ENCODE peak calls at places on chromosomes 11 and 22, in seven cellular contexts. One of them, this sample, is unnamed.

GRCh38 chr22:22556995-22557925 is 1.8 kb downstream of the PRAME start:
- DNase-seq in HAP-1: no peak
- DNase-seq in activated CD8-positive, alpha-beta memory T cell treated with anti-CD3 and anti-CD28 coated beads, Interleukin-2, amount 50 U/mL, for 48 hours: no peak
- DNase-seq in amygdala: no peak
- DNase-seq in AG08395: no peak
- DNase-seq in cardiac muscle cell: no peak
- DNase-seq in DMS53: no peak
- DNase-seq in this sample: no peak

GRCh38 chr11:64063741-64064140 is 28.0 kb downstream of the FLRT1 start:
- DNase-seq in HAP-1: no peak
- DNase-seq in activated CD8-positive, alpha-beta memory T cell treated with anti-CD3 and anti-CD28 coated beads, Interleukin-2, amount 50 U/mL, for 48 hours: no peak
- DNase-seq in amygdala: no peak
- DNase-seq in AG08395: no peak
- DNase-seq in cardiac muscle cell: no peak
- DNase-seq in DMS53: no peak
- DNase-seq in this sample: no peak

GRCh38 chr22:48800886-48801607 is 1026.6 kb downstream of the BRD1 start:
- DNase-seq in HAP-1: no peak
- DNase-seq in activated CD8-positive, alpha-beta memory T cell treated with anti-CD3 and anti-CD28 coated beads, Interleukin-2, amount 50 U/mL, for 48 hours: no peak
- DNase-seq in amygdala: no peak
- DNase-seq in AG08395: no peak
- DNase-seq in cardiac muscle cell: no peak
- DNase-seq in DMS53: no peak
- DNase-seq in this sample: no peak

GRCh38 chr11:63906585-63906984 is 10.4 kb downstream of the RCOR2 start:
- DNase-seq in HAP-1: peak
- DNase-seq in activated CD8-positive, alpha-beta memory T cell treated with anti-CD3 and anti-CD28 coated beads, Interleukin-2, amount 50 U/mL, for 48 hours: peak
- DNase-seq in amygdala: no peak
- DNase-seq in AG08395: peak
- DNase-seq in cardiac muscle cell: no peak
- DNase-seq in DMS53: peak
- DNase-seq in this sample: no peak

GRCh38 chr11:1225386-1226225 is 2.7 kb downstream of the MUC5B start:
- DNase-seq in HAP-1: peak
- DNase-seq in activated CD8-positive, alpha-beta memory T cell treated with anti-CD3 and anti-CD28 coated beads, Interleukin-2, amount 50 U/mL, for 48 hours: no peak
- DNase-seq in amygdala: no peak
- DNase-seq in AG08395: no peak
- DNase-seq in cardiac muscle cell: no peak
- DNase-seq in DMS53: no peak
- DNase-seq in this sample: no peak

GRCh38 chr11:1452744-1453143 is 33.8 kb downstream of the MOB2 start:
- DNase-seq in HAP-1: no peak
- DNase-seq in activated CD8-positive, alpha-beta memory T cell treated with anti-CD3 and anti-CD28 coated beads, Interleukin-2, amount 50 U/mL, for 48 hours: no peak
- DNase-seq in amygdala: no peak
- DNase-seq in AG08395: no peak
- DNase-seq in cardiac muscle cell: no peak
- DNase-seq in DMS53: no peak
- DNase-seq in this sample: no peak

GRCh38 chr22:46047226-46047625 is 70.3 kb upstream of the WNT7B start:
- DNase-seq in HAP-1: no peak
- DNase-seq in activated CD8-positive, alpha-beta memory T cell treated with anti-CD3 and anti-CD28 coated beads, Interleukin-2, amount 50 U/mL, for 48 hours: peak
- DNase-seq in amygdala: no peak
- DNase-seq in AG08395: no peak
- DNase-seq in cardiac muscle cell: no peak
- DNase-seq in DMS53: no peak
- DNase-seq in this sample: no peak

GRCh38 chr22:46596819-46597218 is 23.4 kb upstream of the GRAMD4 start:
- DNase-seq in HAP-1: no peak
- DNase-seq in activated CD8-positive, alpha-beta memory T cell treated with anti-CD3 and anti-CD28 coated beads, Interleukin-2, amount 50 U/mL, for 48 hours: no peak
- DNase-seq in amygdala: no peak
- DNase-seq in AG08395: no peak
- DNase-seq in cardiac muscle cell: no peak
- DNase-seq in DMS53: peak
- DNase-seq in this sample: no peak

GRCh38 chr22:45977551-45978274 is 751 bp upstream of the WNT7B start:
- DNase-seq in HAP-1: no peak
- DNase-seq in activated CD8-positive, alpha-beta memory T cell treated with anti-CD3 and anti-CD28 coated beads, Interleukin-2, amount 50 U/mL, for 48 hours: no peak
- DNase-seq in amygdala: no peak
- DNase-seq in AG08395: no peak
- DNase-seq in cardiac muscle cell: peak
- DNase-seq in DMS53: peak
- DNase-seq in this sample: no peak

GRCh38 chr11:122020902-122021301 is 95.1 kb downstream of the BLID start:
- DNase-seq in HAP-1: peak
- DNase-seq in activated CD8-positive, alpha-beta memory T cell treated with anti-CD3 and anti-CD28 coated beads, Interleukin-2, amount 50 U/mL, for 48 hours: no peak
- DNase-seq in amygdala: no peak
- DNase-seq in AG08395: no peak
- DNase-seq in cardiac muscle cell: peak
- DNase-seq in DMS53: no peak
- DNase-seq in this sample: no peak

GRCh38 chr11:72534859-72535547 is 100.7 kb upstream of the CLPB start:
- DNase-seq in HAP-1: peak
- DNase-seq in activated CD8-positive, alpha-beta memory T cell treated with anti-CD3 and anti-CD28 coated beads, Interleukin-2, amount 50 U/mL, for 48 hours: no peak
- DNase-seq in amygdala: no peak
- DNase-seq in AG08395: peak
- DNase-seq in cardiac muscle cell: peak
- DNase-seq in DMS53: peak
- DNase-seq in this sample: no peak

GRCh38 chr22:46613606-46613997 is 6.6 kb upstream of the GRAMD4 start:
- DNase-seq in HAP-1: no peak
- DNase-seq in activated CD8-positive, alpha-beta memory T cell treated with anti-CD3 and anti-CD28 coated beads, Interleukin-2, amount 50 U/mL, for 48 hours: peak
- DNase-seq in amygdala: no peak
- DNase-seq in AG08395: no peak
- DNase-seq in cardiac muscle cell: no peak
- DNase-seq in DMS53: no peak
- DNase-seq in this sample: no peak

GRCh38 chr11:72969894-72970335 is 155.7 kb downstream of the ATG16L2 start:
- DNase-seq in HAP-1: no peak
- DNase-seq in activated CD8-positive, alpha-beta memory T cell treated with anti-CD3 and anti-CD28 coated beads, Interleukin-2, amount 50 U/mL, for 48 hours: no peak
- DNase-seq in amygdala: no peak
- DNase-seq in AG08395: peak
- DNase-seq in cardiac muscle cell: no peak
- DNase-seq in DMS53: no peak
- DNase-seq in this sample: no peak

GRCh38 chr11:107704432-107704831 is 7.4 kb downstream of the SLN start:
- DNase-seq in HAP-1: no peak
- DNase-seq in activated CD8-positive, alpha-beta memory T cell treated with anti-CD3 and anti-CD28 coated beads, Interleukin-2, amount 50 U/mL, for 48 hours: no peak
- DNase-seq in amygdala: no peak
- DNase-seq in AG08395: peak
- DNase-seq in cardiac muscle cell: no peak
- DNase-seq in DMS53: no peak
- DNase-seq in this sample: no peak